ENCODE peak calls at places on chromosomes 3 and 15, in five cellular contexts. N is WERI-Rb-1, S is ovary, Y is MCF 10A, R is NCI-H345. W is an unnamed sample.
A peak's percentile ranks its signal among the peaks of the same experiment; 100 is the strongest.

GRCh38 chr15:88932271-88932874 is 19.2 kb upstream of the MFGE8 start:
- DNase-seq in R (no peak), N (no peak), S (no peak), Y (no peak), W (no peak)

GRCh38 chr3:157542711-157543485 is 39.7 kb upstream of the VEPH1 start:
- DNase-seq in Y (peak; percentile 32), N (peak; percentile 58), R (no peak), S (peak; percentile 57), W (peak; percentile 96)

GRCh38 chr3:127172670-127173515 is 20.0 kb upstream of the PRR23E start:
- DNase-seq in R (peak; percentile 44), N (peak; percentile 88), Y (peak; percentile 42), S (peak; percentile 30), W (peak; percentile 98)

GRCh38 chr15:96992817-96993216 is 662.3 kb downstream of the NR2F2 start:
- DNase-seq in S (no peak), N (no peak), R (no peak), Y (no peak), W (no peak)

GRCh38 chr15:41894791-41895463 is 1.1 kb upstream of the SPTBN5 start:
- DNase-seq in Y (peak; percentile 80), R (peak; percentile 80), N (peak; percentile 30), S (peak; percentile 80), W (peak; percentile 100)

GRCh38 chr3:136802481-136802996 is 16.4 kb upstream of the SLC35G2 start:
- DNase-seq in R (peak; percentile 52), Y (no peak), S (no peak), N (no peak), W (peak; percentile 48)

GRCh38 chr15:25728816-25729215 is 134.3 kb downstream of the ATP10A start:
- DNase-seq in R (no peak), N (no peak), Y (no peak), S (no peak), W (no peak)

GRCh38 chr15:70033529-70034140 is 64.1 kb downstream of the TLE3 start:
- DNase-seq in Y (no peak), N (peak; percentile 87), R (peak; percentile 65), S (no peak), W (peak; percentile 64)

GRCh38 chr15:56883088-56883487 is 35.4 kb upstream of the TCF12 start:
- DNase-seq in S (no peak), Y (no peak), N (no peak), R (no peak), W (no peak)

GRCh38 chr15:48451736-48452135 is 120.5 kb downstream of the DUT start:
- DNase-seq in S (no peak), N (no peak), R (no peak), Y (no peak), W (no peak)

GRCh38 chr3:27939940-27940339 is 217.8 kb upstream of the EOMES start:
- DNase-seq in Y (peak; percentile 30), N (no peak), S (no peak), R (no peak), W (no peak)

GRCh38 chr3:153901152-153901551 is 220.0 kb upstream of the ARHGEF26 start:
- DNase-seq in Y (no peak), R (no peak), N (no peak), S (no peak), W (peak; percentile 18)

GRCh38 chr3:185537369-185537970 is 14.9 kb downstream of the LIPH start:
- DNase-seq in S (no peak), Y (peak; percentile 96), R (no peak), N (no peak), W (peak; percentile 62)

GRCh38 chr15:43828061-43828657 is 1.4 kb downstream of the WDR76 start:
- DNase-seq in R (no peak), S (no peak), N (no peak), Y (peak; percentile 6), W (no peak)

GRCh38 chr15:39589815-39590644 is 9.2 kb downstream of the THBS1 start:
- DNase-seq in S (no peak), Y (no peak), N (no peak), R (no peak), W (peak; percentile 43)

GRCh38 chr3:178950676-178951075 is 120.9 kb downstream of the ZMAT3 start:
- DNase-seq in Y (peak; percentile 79), S (no peak), N (no peak), R (no peak), W (no peak)

GRCh38 chr15:39631357-39631756 is 50.5 kb downstream of the THBS1 start:
- DNase-seq in N (no peak), S (no peak), R (no peak), Y (peak; percentile 67), W (no peak)

GRCh38 chr15:99735868-99736267 is 2.6 kb upstream of the LYSMD4 start:
- DNase-seq in R (no peak), N (no peak), S (no peak), Y (no peak), W (no peak)

GRCh38 chr3:179450901-179451334 is 352 bp downstream of the GNB4 start:
- DNase-seq in Y (peak; percentile 47), R (peak; percentile 40), S (no peak), N (no peak), W (peak; percentile 80)

GRCh38 chr3:71859128-71859519 is 74.2 kb upstream of the PROK2 start:
- DNase-seq in N (no peak), Y (peak; percentile 80), S (no peak), R (peak; percentile 39), W (no peak)

GRCh38 chr3:141152801-141153678 is 78.6 kb upstream of the PXYLP1 start:
- DNase-seq in Y (no peak), R (peak; percentile 18), S (no peak), N (no peak), W (no peak)

GRCh38 chr15:50108446-50108845 is 10.6 kb downstream of the ATP8B4 start:
- DNase-seq in N (no peak), Y (no peak), R (no peak), S (no peak), W (no peak)